ENCODE peak calls at places on chromosomes 11 and 22, in four cellular contexts. One of them, this sample, is unnamed. For H3K4me1, the result is how much of the 10 kb centered on the place peaks cover.

GRCh38 chr11:3905080-3905953 is 49.9 kb downstream of the STIM1 start:
- DNase-seq in ovary: no peak
- DNase-seq in transverse colon: peak
- DNase-seq in CD8-positive, alpha-beta T cell: peak
- DNase-seq in this sample: peak

GRCh38 chr11:2943711-2944118 is 14.5 kb upstream of the PHLDA2 start:
- DNase-seq in ovary: no peak
- DNase-seq in transverse colon: peak
- DNase-seq in CD8-positive, alpha-beta T cell: no peak
- DNase-seq in this sample: peak

GRCh38 chr11:82174610-82175009 is 559.1 kb downstream of the FAM181B start:
- DNase-seq in ovary: no peak
- DNase-seq in transverse colon: no peak
- DNase-seq in CD8-positive, alpha-beta T cell: no peak
- DNase-seq in this sample: no peak

GRCh38 chr11:9834281-9834680 is 170.4 kb downstream of the SWAP70 start:
- DNase-seq in ovary: no peak
- DNase-seq in transverse colon: no peak
- DNase-seq in CD8-positive, alpha-beta T cell: no peak
- DNase-seq in this sample: no peak

GRCh38 chr22:28817919-28818859 is 17.8 kb upstream of the XBP1 start:
- DNase-seq in ovary: no peak
- DNase-seq in transverse colon: peak
- DNase-seq in CD8-positive, alpha-beta T cell: no peak
- DNase-seq in this sample: no peak

GRCh38 chr22:45091254-45091854 is 72.4 kb upstream of the NUP50 start:
- DNase-seq in ovary: no peak
- DNase-seq in transverse colon: peak
- DNase-seq in CD8-positive, alpha-beta T cell: no peak
- DNase-seq in this sample: no peak

GRCh38 chr11:107561688-107562087 is 3.8 kb downstream of the ALKBH8 start:
- DNase-seq in ovary: no peak
- DNase-seq in transverse colon: no peak
- DNase-seq in CD8-positive, alpha-beta T cell: no peak
- DNase-seq in this sample: no peak

GRCh38 chr11:105071060-105071732 is 26.1 kb upstream of the CARD16 start:
- DNase-seq in ovary: no peak
- DNase-seq in transverse colon: no peak
- DNase-seq in CD8-positive, alpha-beta T cell: no peak
- DNase-seq in this sample: peak

GRCh38 chr11:12160680-12161079 is 50.3 kb downstream of the MICAL2 start:
- DNase-seq in ovary: no peak
- DNase-seq in transverse colon: no peak
- DNase-seq in CD8-positive, alpha-beta T cell: no peak
- DNase-seq in this sample: no peak

GRCh38 chr11:2320591-2321310 is 18.9 kb downstream of the TSPAN32 start:
- DNase-seq in ovary: no peak
- DNase-seq in transverse colon: no peak
- DNase-seq in CD8-positive, alpha-beta T cell: no peak
- DNase-seq in this sample: peak

GRCh38 chr11:77725433-77725832 is 87.8 kb upstream of the CLNS1A start:
- DNase-seq in ovary: no peak
- DNase-seq in transverse colon: no peak
- DNase-seq in CD8-positive, alpha-beta T cell: no peak
- DNase-seq in this sample: no peak

GRCh38 chr11:67434395-67434881 is 3.0 kb downstream of the PTPRCAP start:
- DNase-seq in ovary: no peak
- DNase-seq in transverse colon: no peak
- DNase-seq in CD8-positive, alpha-beta T cell: peak
- DNase-seq in this sample: no peak

GRCh38 chr22:49015993-49016908 is 811.4 kb downstream of the BRD1 start:
- DNase-seq in ovary: peak
- DNase-seq in transverse colon: no peak
- DNase-seq in CD8-positive, alpha-beta T cell: peak
- DNase-seq in this sample: no peak

GRCh38 chr11:6204708-6205107 is 649 bp upstream of the C11orf42 start:
- DNase-seq in ovary: no peak
- DNase-seq in transverse colon: no peak
- DNase-seq in CD8-positive, alpha-beta T cell: no peak
- DNase-seq in this sample: no peak

GRCh38 chr11:10233581-10233980 is 60.4 kb downstream of the SBF2 start:
- DNase-seq in ovary: no peak
- DNase-seq in transverse colon: no peak
- DNase-seq in CD8-positive, alpha-beta T cell: no peak
- DNase-seq in this sample: no peak

GRCh38 chr11:75264971-75265370 is 24.4 kb downstream of the TPBGL start:
- DNase-seq in ovary: peak
- DNase-seq in transverse colon: peak
- DNase-seq in CD8-positive, alpha-beta T cell: no peak
- DNase-seq in this sample: no peak

GRCh38 chr22:19085233-19086043 is 36.8 kb downstream of the DGCR2 start:
- DNase-seq in ovary: no peak
- DNase-seq in transverse colon: no peak
- DNase-seq in CD8-positive, alpha-beta T cell: no peak
- DNase-seq in this sample: no peak

GRCh38 chr11:37525336-37525735 is 927.3 kb upstream of the RAG2 start:
- DNase-seq in ovary: no peak
- DNase-seq in transverse colon: no peak
- DNase-seq in CD8-positive, alpha-beta T cell: no peak
- DNase-seq in this sample: no peak

GRCh38 chr11:123393312-123393927 is 36.6 kb upstream of the GRAMD1B start:
- DNase-seq in ovary: no peak
- DNase-seq in transverse colon: no peak
- DNase-seq in CD8-positive, alpha-beta T cell: no peak
- DNase-seq in this sample: no peak

GRCh38 chr11:102226702-102227101 is 90.6 kb upstream of the BIRC3 start:
- DNase-seq in ovary: no peak
- DNase-seq in transverse colon: no peak
- DNase-seq in CD8-positive, alpha-beta T cell: no peak
- DNase-seq in this sample: no peak

GRCh38 chr11:66337103-66337899 is 1.1 kb upstream of the RIN1 start:
- DNase-seq in ovary: peak
- DNase-seq in transverse colon: no peak
- DNase-seq in CD8-positive, alpha-beta T cell: no peak
- DNase-seq in this sample: no peak

GRCh38 chr11:86456075-86456939 is 81.6 kb downstream of the CCDC81 start:
- DNase-seq in ovary: peak
- DNase-seq in transverse colon: peak
- DNase-seq in CD8-positive, alpha-beta T cell: peak
- DNase-seq in this sample: peak

GRCh38 chr22:30312053-30312452 is 14.7 kb downstream of the TBC1D10A start:
- DNase-seq in ovary: no peak
- DNase-seq in transverse colon: no peak
- DNase-seq in CD8-positive, alpha-beta T cell: no peak
- DNase-seq in this sample: no peak

GRCh38 chr11:61797263-61797944 is 4.7 kb downstream of the FEN1 start:
- DNase-seq in ovary: peak
- DNase-seq in transverse colon: peak
- DNase-seq in CD8-positive, alpha-beta T cell: peak
- DNase-seq in this sample: peak

GRCh38 chr11:45156731-45157130 is 10.3 kb downstream of the PRDM11 start:
- DNase-seq in ovary: no peak
- DNase-seq in transverse colon: no peak
- DNase-seq in CD8-positive, alpha-beta T cell: no peak
- DNase-seq in this sample: no peak

GRCh38 chr22:49092751-49093150 is 734.9 kb downstream of the BRD1 start:
- DNase-seq in ovary: no peak
- DNase-seq in transverse colon: no peak
- DNase-seq in CD8-positive, alpha-beta T cell: no peak
- DNase-seq in this sample: no peak

GRCh38 chr22:24994070-24994763 is 41.7 kb downstream of the KIAA1671 start:
- DNase-seq in ovary: no peak
- DNase-seq in transverse colon: peak
- DNase-seq in CD8-positive, alpha-beta T cell: no peak
- DNase-seq in this sample: no peak

GRCh38 chr11:4826425-4826824 is 5.3 kb downstream of the OR51F2 start:
- DNase-seq in ovary: no peak
- DNase-seq in transverse colon: no peak
- DNase-seq in CD8-positive, alpha-beta T cell: no peak
- DNase-seq in this sample: no peak

GRCh38 chr11:64765291-64765803 is 5.6 kb upstream of the PYGM start:
- DNase-seq in ovary: no peak
- DNase-seq in transverse colon: no peak
- DNase-seq in CD8-positive, alpha-beta T cell: no peak
- DNase-seq in this sample: no peak

GRCh38 chr22:50173221-50173982 is 2.9 kb downstream of the PANX2 start:
- DNase-seq in ovary: peak
- DNase-seq in transverse colon: peak
- DNase-seq in CD8-positive, alpha-beta T cell: no peak
- DNase-seq in this sample: no peak

DNA sequence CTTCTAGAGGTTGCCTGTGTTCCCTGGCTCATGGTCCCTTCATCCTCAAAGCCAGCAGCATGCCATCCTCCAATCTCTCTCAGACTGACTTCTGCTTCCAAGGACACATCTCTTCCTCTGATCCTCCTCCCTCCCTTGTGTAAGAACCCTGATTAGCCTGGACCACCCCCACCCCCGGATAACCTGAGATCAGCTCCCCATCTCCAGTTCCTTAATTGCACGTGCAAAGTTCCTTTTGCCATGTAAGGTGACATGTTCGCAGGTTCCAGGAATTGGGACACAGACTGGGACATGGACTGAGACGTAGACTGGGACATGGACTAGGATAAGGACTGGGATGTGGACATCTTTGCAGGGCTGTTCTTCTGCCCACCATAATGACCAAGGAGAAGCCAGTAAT is 925.3 kb downstream of the TBC1D22A start:
- DNase-seq in ovary: no peak
- DNase-seq in transverse colon: no peak
- DNase-seq in CD8-positive, alpha-beta T cell: no peak
- DNase-seq in this sample: no peak
- H3K27ac ChIP-seq in ovary: no peak
- H3K27ac ChIP-seq in transverse colon: no peak
- H3K27ac ChIP-seq in CD8-positive, alpha-beta T cell: no peak
- H3K27ac ChIP-seq in this sample: no peak

DNA sequence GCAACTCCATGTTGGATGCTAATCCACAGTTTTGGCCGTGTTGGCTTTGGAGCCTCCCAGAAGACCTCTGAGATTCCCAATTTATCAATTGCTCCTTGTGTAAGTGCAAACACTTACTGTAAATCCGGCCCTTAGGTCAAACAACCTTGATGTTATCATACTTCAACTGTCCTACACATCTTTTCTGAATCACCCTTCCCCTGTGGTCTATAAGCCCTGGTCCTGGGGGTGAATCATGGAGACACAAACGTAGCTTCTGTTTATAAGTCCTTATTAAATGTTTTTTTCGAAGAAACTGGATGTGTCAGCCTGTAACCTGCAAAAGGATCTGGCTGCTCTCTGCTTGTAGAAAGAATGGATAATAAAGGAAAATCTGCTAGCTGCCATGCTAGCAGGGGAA is 1.7 kb upstream of the IL10RA start:
- DNase-seq in ovary: no peak
- DNase-seq in transverse colon: no peak
- DNase-seq in CD8-positive, alpha-beta T cell: no peak
- DNase-seq in this sample: no peak
- H3K4me1 ChIP-seq in ovary: under half
- H3K4me1 ChIP-seq in transverse colon: under half
- H3K4me1 ChIP-seq in CD8-positive, alpha-beta T cell: half or more
- H3K4me1 ChIP-seq in this sample: half or more

DNA sequence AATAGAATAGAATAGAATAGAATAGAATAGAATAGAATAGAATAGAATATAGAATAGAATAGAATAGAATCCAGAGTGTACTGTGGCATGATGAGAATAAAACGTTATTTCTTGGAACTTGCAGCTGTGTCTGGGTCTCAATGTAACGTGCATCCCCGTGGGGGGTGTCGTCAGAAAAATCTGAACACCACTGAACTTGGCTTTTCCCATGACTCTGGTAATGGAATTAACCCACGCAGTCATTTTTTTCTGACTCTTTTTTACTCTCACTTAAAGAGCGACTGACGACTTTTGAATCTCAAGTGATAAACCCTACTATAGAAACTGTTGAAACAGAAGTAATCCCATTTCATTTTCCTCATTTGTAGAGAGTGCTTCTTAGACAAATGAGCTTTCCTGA is 92.4 kb upstream of the BID start:
- DNase-seq in ovary: no peak
- DNase-seq in transverse colon: no peak
- DNase-seq in CD8-positive, alpha-beta T cell: no peak
- DNase-seq in this sample: no peak
- H3K27ac ChIP-seq in ovary: no peak
- H3K27ac ChIP-seq in transverse colon: peak
- H3K27ac ChIP-seq in CD8-positive, alpha-beta T cell: no peak
- H3K27ac ChIP-seq in this sample: no peak

DNA sequence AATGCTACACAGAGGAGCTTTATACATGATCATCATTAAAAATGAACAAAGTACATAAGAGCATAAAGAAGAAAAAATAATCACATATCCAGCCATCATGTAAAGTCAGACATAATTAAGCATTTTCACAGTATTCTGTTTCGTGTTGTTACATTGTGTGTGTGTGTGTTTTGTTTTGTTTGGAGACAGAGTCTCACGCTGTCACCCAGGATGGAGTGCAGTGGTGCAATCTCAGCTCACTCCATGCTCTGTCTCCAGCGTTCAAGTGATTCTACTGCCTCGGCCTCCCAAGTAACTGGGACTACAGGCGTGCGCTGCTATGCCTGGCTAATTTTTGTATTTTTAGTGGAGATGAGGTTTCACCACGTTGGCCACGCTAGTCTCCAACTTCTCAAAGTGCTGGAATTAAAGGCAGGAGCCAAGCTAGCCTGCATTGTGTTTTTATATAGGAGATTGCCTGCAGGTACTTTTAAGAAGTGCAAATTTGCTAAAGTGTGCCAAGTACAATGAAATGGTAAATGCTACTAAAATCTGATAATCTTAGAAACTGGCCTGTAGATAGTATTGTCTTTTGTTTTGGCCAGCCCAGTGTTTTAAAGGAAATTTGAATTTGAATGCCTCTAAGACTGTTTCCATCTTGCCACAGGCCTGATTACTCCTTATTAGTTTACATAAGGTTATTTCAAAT is 7.8 kb downstream of the CTSC start:
- DNase-seq in ovary: no peak
- DNase-seq in transverse colon: no peak
- DNase-seq in CD8-positive, alpha-beta T cell: no peak
- DNase-seq in this sample: no peak
- H3K4me1 ChIP-seq in ovary: under half
- H3K4me1 ChIP-seq in transverse colon: under half
- H3K4me1 ChIP-seq in CD8-positive, alpha-beta T cell: half or more
- H3K4me1 ChIP-seq in this sample: half or more

DNA sequence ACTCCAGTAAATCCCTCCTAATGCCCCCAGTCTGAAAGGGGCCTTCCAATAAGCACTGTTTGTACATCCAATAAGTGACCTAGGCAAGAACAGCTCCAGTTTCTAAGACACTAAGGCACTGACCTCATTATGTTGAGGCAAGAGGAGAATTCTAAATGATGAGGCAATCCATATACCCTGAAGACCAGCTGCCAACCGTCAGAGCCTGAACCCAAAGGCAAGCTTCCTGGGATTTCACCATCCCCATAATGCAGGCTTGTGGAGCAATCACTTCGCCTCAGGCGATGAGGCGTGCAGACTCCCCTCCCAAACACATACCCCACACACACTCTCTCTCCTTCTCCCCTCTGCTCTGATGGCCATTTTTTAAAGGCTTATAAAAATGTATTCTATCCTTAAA is 49.5 kb downstream of the LGR4 start:
- DNase-seq in ovary: no peak
- DNase-seq in transverse colon: peak
- DNase-seq in CD8-positive, alpha-beta T cell: no peak
- DNase-seq in this sample: no peak
- H3K27ac ChIP-seq in ovary: no peak
- H3K27ac ChIP-seq in transverse colon: no peak
- H3K27ac ChIP-seq in CD8-positive, alpha-beta T cell: no peak
- H3K27ac ChIP-seq in this sample: no peak

GRCh38 chr22:46737976-46738641 is at the start of gene CERK:
- DNase-seq in ovary: peak
- DNase-seq in transverse colon: peak
- DNase-seq in CD8-positive, alpha-beta T cell: peak
- DNase-seq in this sample: peak
- H3K4me1 ChIP-seq in ovary: under half
- H3K4me1 ChIP-seq in transverse colon: half or more
- H3K4me1 ChIP-seq in CD8-positive, alpha-beta T cell: under half
- H3K4me1 ChIP-seq in this sample: under half

This sample was measured in CD4-positive, alpha-beta memory T cell.